ENCODE peak calls at places on chromosomes 6 and 20, in four cellular contexts. N is foreskin fibroblast, W is cerebellum, X is endodermal cell. Q is an unnamed sample.

GRCh38 chr6:105545947-105546710 is 143.2 kb upstream of the PREP start:
- DNase-seq in N (peak), W (no peak), X (no peak), Q (peak)

GRCh38 chr20:37202267-37202943 is 23.1 kb upstream of the MROH8 start:
- DNase-seq in N (peak), W (peak), X (peak), Q (peak)

GRCh38 chr6:133551847-133552331 is 310.7 kb downstream of the EYA4 start:
- DNase-seq in N (peak), W (no peak), X (peak), Q (peak)

GRCh38 chr20:45465492-45466266 is 3.9 kb upstream of the WFDC2 start:
- DNase-seq in N (no peak), W (no peak), X (peak), Q (no peak)

GRCh38 chr6:15335916-15336315 is 90.0 kb downstream of the JARID2 start:
- DNase-seq in N (no peak), W (no peak), X (no peak), Q (no peak)

GRCh38 chr6:84161190-84161589 is 66.3 kb downstream of the CEP162 start:
- DNase-seq in N (no peak), W (no peak), X (no peak), Q (no peak)

GRCh38 chr6:44645276-44645675 is 257.8 kb downstream of the CDC5L start:
- DNase-seq in N (no peak), W (no peak), X (no peak), Q (no peak)

GRCh38 chr6:48490658-48491057 is 379.7 kb upstream of the PTCHD4 start:
- DNase-seq in N (no peak), W (no peak), X (no peak), Q (no peak)

GRCh38 chr20:39632757-39633156 is 670.6 kb downstream of the DHX35 start:
- DNase-seq in N (no peak), W (no peak), X (no peak), Q (no peak)

Q was measured in AG10803.